ENCODE peak calls at places on chromosomes 3 and 15, in seven cellular contexts. L is fibroblast of pulmonary artery; Q is GM06990; W is heart right ventricle; H is heart left ventricle; C is activated CD8-positive, alpha-beta T cell treated with anti-CD3 and anti-CD28 coated beads for 36 hours; O is RWPE1. K is an unnamed sample.

GRCh38 chr3:122993573-122993972 is 34.0 kb downstream of the SEMA5B start:
- DNase-seq in W (no peak), O (no peak), L (no peak), H (no peak), Q (no peak), C (no peak), K (no peak)

GRCh38 chr15:94272251-94272898 is 41.0 kb downstream of the MCTP2 start:
- DNase-seq in Q (no peak), H (no peak), C (peak), W (no peak), O (no peak), L (no peak), K (no peak)

GRCh38 chr15:35308802-35309201 is 223.7 kb upstream of the NANOGP8 start:
- DNase-seq in L (peak), H (peak), Q (no peak), C (no peak), W (peak), O (no peak), K (peak)

GRCh38 chr15:70530906-70531305 is 232.5 kb downstream of the UACA start:
- DNase-seq in C (no peak), L (no peak), W (no peak), Q (no peak), O (no peak), H (no peak), K (no peak)

GRCh38 chr3:193732391-193732790 is 139.4 kb downstream of the OPA1 start:
- DNase-seq in Q (no peak), W (no peak), L (peak), O (peak), H (no peak), C (no peak), K (peak)

GRCh38 chr15:45253330-45253729 is 1.3 kb downstream of the SLC28A2 start:
- DNase-seq in C (peak), H (no peak), O (no peak), L (no peak), Q (no peak), W (no peak), K (no peak)

GRCh38 chr15:66294157-66294931 is 976 bp downstream of the DIS3L start:
- DNase-seq in C (peak), W (no peak), H (no peak), Q (no peak), O (peak), L (peak), K (peak)

GRCh38 chr3:186788482-186789370 is 5.3 kb downstream of the EIF4A2 start:
- DNase-seq in C (no peak), W (no peak), H (no peak), Q (no peak), O (no peak), L (peak), K (no peak)

GRCh38 chr3:138936763-138937689 is 9.9 kb downstream of the FOXL2 start:
- DNase-seq in Q (no peak), W (no peak), C (no peak), L (no peak), H (no peak), O (no peak), K (no peak)

GRCh38 chr15:89203705-89204273 is 17.6 kb downstream of the RLBP1 start:
- DNase-seq in C (peak), Q (no peak), H (no peak), W (no peak), O (no peak), L (no peak), K (no peak)

GRCh38 chr15:29089731-29090616 is 179.6 kb downstream of the NSMCE3 start:
- DNase-seq in Q (no peak), O (no peak), C (peak), L (peak), W (no peak), H (no peak), K (no peak)

GRCh38 chr3:5095879-5096278 is 26.2 kb upstream of the ARL8B start:
- DNase-seq in W (peak), O (no peak), Q (no peak), C (peak), H (peak), L (peak), K (no peak)

GRCh38 chr3:34212175-34212574 is 413.7 kb downstream of the PDCD6IP start:
- DNase-seq in W (no peak), L (peak), Q (no peak), C (no peak), H (no peak), O (no peak), K (peak)

DNA sequence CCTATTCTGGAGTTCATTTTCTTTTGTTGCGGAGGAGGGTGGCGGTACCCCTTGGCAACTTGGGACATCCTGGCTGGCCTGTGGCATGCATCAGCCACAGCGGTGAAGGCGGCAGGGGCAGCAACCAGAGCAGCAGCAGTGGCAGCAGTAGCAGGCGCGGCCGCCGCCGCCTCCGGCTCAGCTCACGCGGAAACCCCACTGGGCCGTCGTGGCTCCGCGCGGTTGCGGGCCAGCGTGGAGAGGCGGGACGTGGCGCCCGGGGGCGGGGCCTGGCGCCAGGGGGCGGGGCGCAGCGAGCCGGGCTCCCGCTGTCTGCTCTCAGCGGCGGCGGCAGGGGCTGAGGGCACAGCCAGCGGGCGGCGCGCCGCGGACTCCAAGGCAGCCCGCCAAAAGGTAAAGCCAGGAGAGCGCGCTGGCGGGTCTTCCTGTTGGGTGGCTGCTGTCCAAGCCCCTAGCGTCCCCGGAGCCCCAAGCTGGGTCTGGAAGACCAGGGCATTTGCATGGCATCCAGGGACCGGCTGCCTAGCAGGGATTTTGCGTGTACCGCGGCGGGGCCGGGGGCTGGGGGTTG is 334.4 kb upstream of the THRB start:
- DNase-seq in H (peak), O (peak), L (no peak), Q (no peak), W (no peak), C (no peak), K (no peak)
- TF ChIP-seq CTCF in H (no peak), O (no peak), L (no peak), Q (no peak), W (no peak), C (no peak), K (no peak)

DNA sequence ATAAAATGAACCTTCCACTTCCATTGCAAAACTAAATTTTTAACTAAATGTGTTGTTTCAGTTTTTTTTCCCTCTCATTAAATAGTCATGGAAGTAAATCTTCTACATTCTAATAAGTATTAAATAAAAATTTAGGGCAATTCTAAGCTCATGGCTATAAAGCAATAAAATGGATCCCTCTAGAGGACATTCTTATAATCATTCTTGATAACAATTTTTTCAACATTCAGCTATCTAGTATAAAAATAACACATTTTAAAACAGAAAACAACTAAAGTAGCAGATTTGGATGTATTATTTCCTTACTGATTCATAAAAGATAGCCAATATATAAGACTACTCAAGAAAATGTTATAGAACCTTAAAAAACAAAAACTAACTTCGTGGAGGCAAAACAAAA is 393.1 kb downstream of the PLOD2 start:
- DNase-seq in C (no peak), Q (no peak), H (no peak), L (peak), O (no peak), W (no peak), K (peak)
- TF ChIP-seq CTCF in C (no peak), Q (no peak), H (peak), L (peak), O (peak), W (peak), K (no peak)

DNA sequence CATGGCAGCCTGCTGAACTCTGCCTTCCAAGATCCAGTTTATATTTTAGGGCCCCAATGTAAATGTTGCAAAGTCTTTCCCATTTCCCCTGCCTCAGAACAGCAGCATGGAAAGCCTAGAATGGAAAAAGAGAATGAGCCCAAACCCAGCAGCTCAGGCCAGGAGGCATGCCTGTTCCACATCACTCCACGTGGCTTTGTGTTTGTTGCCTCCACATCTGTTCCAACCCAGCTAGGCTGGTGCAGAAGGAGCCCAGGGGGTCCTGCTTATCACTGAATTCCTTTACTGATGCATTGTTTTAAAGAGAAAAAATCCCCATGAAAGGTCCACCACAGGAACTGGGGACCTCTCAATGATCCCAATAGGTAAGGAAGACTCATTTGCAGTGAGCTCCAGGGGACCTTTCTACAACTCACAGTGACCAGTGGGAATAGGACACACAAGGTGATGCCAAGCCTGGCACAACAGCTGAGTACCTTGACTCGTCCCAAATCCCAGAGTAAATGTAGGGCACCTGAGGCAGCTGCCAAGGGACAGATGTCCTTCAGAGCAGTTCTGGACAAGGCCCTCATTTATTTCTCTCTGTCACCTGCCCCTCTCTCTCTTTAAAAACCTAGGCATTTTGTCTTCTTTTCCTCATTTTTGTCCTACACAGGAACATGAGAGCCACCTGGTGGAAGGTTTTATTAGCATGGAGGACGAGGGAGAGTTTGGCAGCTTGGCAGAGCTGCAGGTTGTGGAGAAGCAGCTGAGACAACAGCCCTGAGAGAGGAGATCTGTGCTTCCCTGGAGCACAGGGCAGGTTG is 41.7 kb upstream of the ADAMTS17 start:
- DNase-seq in C (peak), Q (no peak), L (peak), H (no peak), O (peak), W (no peak), K (peak)
- TF ChIP-seq CTCF in C (peak), Q (peak), L (peak), H (peak), O (peak), W (peak), K (peak)

DNA sequence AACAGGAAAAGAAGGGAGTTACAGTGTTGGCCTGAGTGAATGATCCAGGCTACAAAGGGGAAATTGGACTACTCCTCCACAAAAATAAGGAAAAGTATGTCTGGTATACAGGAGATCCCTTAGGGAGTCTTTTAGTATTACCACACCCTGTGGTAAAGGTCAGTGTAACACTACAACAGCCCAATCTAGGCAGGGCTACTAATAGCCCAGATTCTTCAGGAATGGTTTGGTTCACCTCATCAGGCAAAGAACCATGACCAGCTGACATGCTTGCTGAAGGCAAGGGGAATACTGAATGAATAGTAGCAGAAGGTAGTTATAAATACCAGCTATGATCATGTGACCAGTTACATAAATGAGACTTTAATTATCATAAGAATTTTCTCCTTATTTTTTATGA is 372.6 kb upstream of the ATP11B start:
- DNase-seq in W (no peak), H (no peak), Q (no peak), O (no peak), C (no peak), L (no peak), K (no peak)
- TF ChIP-seq CTCF in W (no peak), H (no peak), Q (no peak), O (no peak), C (no peak), L (no peak), K (no peak)

GRCh38 chr3:188088948-188089685 is 64.8 kb upstream of the LPP start:
- DNase-seq in W (no peak), Q (no peak), C (no peak), L (no peak), H (no peak), O (no peak), K (peak)

GRCh38 chr3:188083011-188083410 is 70.9 kb upstream of the LPP start:
- DNase-seq in Q (no peak), O (no peak), W (no peak), L (no peak), C (no peak), H (no peak), K (no peak)

GRCh38 chr3:188082040-188082439 is 71.9 kb upstream of the LPP start:
- DNase-seq in H (no peak), W (no peak), O (no peak), L (no peak), Q (no peak), C (no peak), K (no peak)

GRCh38 chr3:188085596-188086560 is 68.1 kb upstream of the LPP start:
- DNase-seq in Q (no peak), O (no peak), L (no peak), C (no peak), W (no peak), H (no peak), K (no peak)

DNA sequence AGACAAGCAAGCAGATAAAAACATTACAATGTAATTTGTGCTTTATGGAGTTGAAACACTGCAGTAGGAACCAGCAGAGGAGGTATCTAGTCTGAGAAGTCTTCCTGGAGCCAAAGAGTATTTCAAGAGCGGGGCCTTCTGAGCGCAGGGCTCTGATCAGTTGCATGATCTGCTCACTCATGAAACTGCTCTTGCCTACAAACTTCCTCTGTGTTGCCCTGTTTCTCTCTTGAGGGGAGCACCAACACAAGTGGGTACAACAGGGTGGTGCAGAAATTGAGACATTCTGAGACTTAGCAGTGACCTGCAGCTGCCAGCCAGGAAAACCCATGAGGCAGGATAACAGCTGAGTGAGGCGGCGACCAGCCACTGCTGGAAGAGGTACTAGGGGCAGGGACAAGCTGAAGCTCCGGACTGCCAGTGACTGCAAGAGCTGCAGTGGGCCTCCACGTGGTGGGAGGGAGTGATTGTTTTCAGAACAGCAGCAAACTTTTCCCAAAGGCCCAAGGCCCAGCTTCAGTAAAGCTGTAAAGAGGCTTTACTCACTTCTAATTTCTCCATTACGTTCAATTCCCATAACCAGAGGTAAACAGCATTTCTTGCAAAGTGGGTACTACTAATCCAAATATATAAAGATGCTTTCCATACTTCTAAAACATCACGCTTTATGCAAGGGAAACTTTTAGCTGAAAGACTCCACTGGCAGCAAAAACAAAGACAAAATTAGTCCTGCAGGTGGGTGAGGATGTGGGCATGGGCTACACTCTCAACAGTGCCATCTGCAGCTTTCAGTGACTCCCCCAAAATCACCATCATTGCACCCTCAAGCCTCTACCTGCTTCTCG is 69.0 kb upstream of the LPP start:
- DNase-seq in O (no peak), Q (no peak), C (no peak), H (no peak), W (no peak), L (no peak), K (no peak)
- TF ChIP-seq CTCF in O (no peak), Q (no peak), C (no peak), H (no peak), W (no peak), L (no peak), K (no peak)

GRCh38 chr3:167456157-167456799 is 17.6 kb downstream of the SERPINI2 start:
- DNase-seq in L (no peak), W (no peak), Q (no peak), H (no peak), O (no peak), C (no peak), K (no peak)
- TF ChIP-seq CTCF in L (no peak), W (no peak), Q (no peak), H (no peak), O (no peak), C (no peak), K (no peak)